ENCODE peak calls at places on chromosomes 6 and 20, in five cellular contexts. X, L, P, F and G are unnamed samples.

GRCh38 chr6:152893187-152893586 is 89.7 kb downstream of the FBXO5 start:
- DNase-seq in L (no peak), F (no peak), P (no peak), X (no peak), G (no peak)

GRCh38 chr6:131861356-131861755 is 53.5 kb downstream of the ENPP1 start:
- DNase-seq in F (no peak), L (no peak), P (no peak), X (no peak), G (no peak)

GRCh38 chr20:50567860-50568548 is 57.8 kb downstream of the PTPN1 start:
- DNase-seq in L (no peak), X (no peak), F (no peak), P (no peak), G (no peak)

GRCh38 chr20:58135441-58136170 is 92.8 kb downstream of the ANKRD60 start:
- DNase-seq in P (no peak), F (no peak), X (no peak), L (no peak), G (no peak)

GRCh38 chr6:33298773-33299236 is at the start of gene RGL2:
- DNase-seq in F (peak; percentile 38), L (peak; percentile 91), X (peak; percentile 78), P (peak; percentile 63), G (peak; percentile 76)

GRCh38 chr20:4813839-4814695 is 92.4 kb downstream of the PRND start:
- DNase-seq in F (no peak), P (no peak), L (no peak), X (no peak), G (peak; percentile 94)

GRCh38 chr6:2485116-2485515 is 239.7 kb upstream of the GMDS start:
- DNase-seq in X (no peak), L (no peak), F (no peak), P (no peak), G (no peak)

GRCh38 chr6:44452725-44453124 is 65.2 kb downstream of the CDC5L start:
- DNase-seq in F (no peak), P (no peak), L (no peak), X (no peak), G (no peak)

GRCh38 chr20:50066161-50066834 is 46.7 kb downstream of the UBE2V1 start:
- DNase-seq in P (no peak), X (no peak), F (no peak), L (no peak), G (no peak)

GRCh38 chr20:52565614-52566013 is 374.0 kb upstream of the ZFP64 start:
- DNase-seq in F (no peak), X (no peak), L (no peak), P (no peak), G (no peak)

GRCh38 chr6:157535354-157536217 is 154.6 kb downstream of the ZDHHC14 start:
- DNase-seq in X (peak; percentile 51), L (no peak), P (no peak), F (no peak), G (peak; percentile 84)

GRCh38 chr6:34412054-34412453 is 13.8 kb downstream of the RPS10 start:
- DNase-seq in X (no peak), L (no peak), F (no peak), P (no peak), G (no peak)

GRCh38 chr20:62316331-62317166 is 13.8 kb downstream of the ADRM1 start:
- DNase-seq in L (no peak), P (no peak), F (no peak), X (no peak), G (no peak)

GRCh38 chr6:37516076-37516919 is 16.6 kb upstream of the CCDC167 start:
- DNase-seq in P (peak; percentile 26), L (peak; percentile 64), X (peak; percentile 64), F (peak; percentile 86), G (peak; percentile 86)

GRCh38 chr6:121823437-121823851 is 388.0 kb downstream of the GJA1 start:
- DNase-seq in F (no peak), L (no peak), P (peak; percentile 45), X (no peak), G (no peak)

GRCh38 chr20:62305765-62306431 is 3.1 kb downstream of the ADRM1 start:
- DNase-seq in X (no peak), P (no peak), F (no peak), L (no peak), G (no peak)

GRCh38 chr6:227074-227782 is 65.1 kb upstream of the DUSP22 start:
- DNase-seq in L (no peak), P (no peak), X (peak; percentile 76), F (no peak), G (peak; percentile 94)

GRCh38 chr6:115271001-115271400 is 789.7 kb downstream of the FRK start:
- DNase-seq in F (no peak), L (no peak), P (no peak), X (no peak), G (no peak)

GRCh38 chr6:30880563-30881252 is 3.6 kb upstream of the DDR1 start:
- DNase-seq in X (no peak), P (peak; percentile 44), F (no peak), L (no peak), G (no peak)

GRCh38 chr20:41249781-41250281 is 67.7 kb downstream of the ZHX3 start:
- DNase-seq in L (no peak), P (peak; percentile 22), F (peak; percentile 21), X (peak; percentile 21), G (peak; percentile 35)

GRCh38 chr20:3101737-3102574 is 17.4 kb upstream of the AVP start:
- DNase-seq in L (no peak), X (peak; percentile 44), P (no peak), F (no peak), G (peak; percentile 57)

GRCh38 chr20:44222969-44223368 is 12.4 kb upstream of the OSER1 start:
- DNase-seq in L (no peak), X (no peak), F (no peak), P (peak; percentile 35), G (no peak)

GRCh38 chr6:87514831-87515230 is 42.1 kb downstream of the SLC35A1 start:
- DNase-seq in L (no peak), P (no peak), X (no peak), F (no peak), G (no peak)

GRCh38 chr6:138987299-138987642 is 782 bp downstream of the REPS1 start:
- DNase-seq in X (no peak), P (no peak), L (peak; percentile 48), F (peak; percentile 28), G (peak; percentile 7)

GRCh38 chr20:45701873-45702272 is at the start of gene WFDC13:
- DNase-seq in F (no peak), L (no peak), X (no peak), P (no peak), G (no peak)

GRCh38 chr20:39660251-39660650 is 698.1 kb downstream of the DHX35 start:
- DNase-seq in X (no peak), L (no peak), F (no peak), P (no peak), G (no peak)

GRCh38 chr6:109292420-109292819 is 89.8 kb downstream of the CD164 start:
- DNase-seq in X (no peak), F (no peak), P (no peak), L (no peak), G (no peak)

GRCh38 chr6:108947114-108947854 is 99.1 kb downstream of the ARMC2 start:
- DNase-seq in X (no peak), L (no peak), P (no peak), F (peak; percentile 58), G (no peak)

DNA sequence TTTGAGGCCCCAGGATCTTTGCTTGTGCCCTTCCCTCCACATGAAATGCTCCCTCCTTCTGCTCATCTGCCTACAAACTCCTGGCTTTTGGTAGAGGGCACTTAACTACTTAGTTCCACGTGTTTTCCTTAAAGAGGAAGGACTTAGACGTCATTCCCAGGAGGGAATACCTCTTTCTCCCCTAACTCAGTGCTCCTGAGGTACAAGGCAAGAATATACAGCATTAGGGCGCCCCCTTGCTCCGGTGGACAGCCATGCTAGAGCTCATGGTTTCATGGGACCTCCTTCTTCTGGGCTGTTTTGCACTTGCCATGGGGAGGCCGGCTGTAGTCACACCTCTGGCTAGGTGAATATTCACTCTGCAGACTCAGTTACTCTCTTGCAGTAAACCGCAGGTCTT is 93.8 kb upstream of the LY86 start:
- DNase-seq in X (no peak), P (peak; percentile 70), F (peak; percentile 40), L (peak; percentile 59), G (peak; percentile 76)
- TF ChIP-seq CTCF in X (peak; percentile 77), P (no peak), F (peak; percentile 52), L (peak; percentile 69), G (peak; percentile 63)

GRCh38 chr6:166162599-166163342 is 4.9 kb downstream of the TBXT start:
- DNase-seq in L (no peak), F (no peak), X (no peak), P (no peak), G (peak; percentile 49)

GRCh38 chr6:166156942-166157341 is 10.7 kb downstream of the TBXT start:
- DNase-seq in L (no peak), F (no peak), P (no peak), X (no peak), G (no peak)

GRCh38 chr6:166152660-166153059 is 15.0 kb downstream of the TBXT start:
- DNase-seq in X (no peak), P (no peak), F (no peak), L (no peak), G (no peak)

DNA sequence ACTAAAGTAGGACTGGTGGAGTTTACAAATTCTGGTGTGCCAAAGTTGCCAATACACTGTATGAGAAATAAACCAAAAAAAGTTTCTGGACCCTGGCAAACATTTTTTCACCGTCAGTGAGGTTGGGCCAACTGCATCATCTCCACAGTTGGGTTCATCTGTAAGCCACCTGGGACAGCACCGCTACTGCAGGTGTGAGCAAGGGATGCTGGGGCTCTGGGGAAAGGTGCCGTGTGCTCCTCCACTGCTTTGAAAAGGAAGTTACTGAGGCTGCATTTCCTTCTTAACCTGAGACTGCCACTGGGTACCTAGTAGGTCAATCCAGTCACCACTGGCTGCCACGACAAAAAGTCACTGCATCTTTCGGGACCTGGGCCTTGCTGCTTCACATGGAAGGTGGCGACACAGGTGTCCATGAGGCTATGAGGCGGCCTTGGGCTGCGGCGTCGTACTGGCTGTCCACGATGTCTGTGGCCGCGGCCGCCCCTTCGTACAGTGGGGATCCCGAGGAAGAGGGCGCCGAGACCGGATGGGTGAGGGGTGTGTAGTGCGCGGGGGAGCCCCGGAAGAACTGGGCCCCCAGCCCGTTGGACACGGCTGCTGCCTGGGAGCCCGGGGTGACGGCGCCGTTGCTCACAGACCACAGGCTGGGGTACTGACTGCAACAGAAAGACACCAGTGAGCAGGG is 9.6 kb downstream of the TBXT start:
- DNase-seq in L (no peak), X (no peak), F (no peak), P (no peak), G (no peak)
- H3K4me3 ChIP-seq in L (no peak overlapping the region), X (no peak overlapping the region), F (no peak overlapping the region), P (no peak overlapping the region), G (no peak overlapping the region)

GRCh38 chr20:15265910-15266309 is 928.5 kb upstream of the FLRT3 start:
- DNase-seq in F (no peak), L (no peak), P (no peak), X (no peak), G (peak; percentile 10)
- TF ChIP-seq CTCF in F (no peak), L (no peak), P (no peak), X (no peak), G (no peak)

GRCh38 chr20:34871320-34871926 is 1.2 kb downstream of the GGT7 start:
- DNase-seq in F (no peak), L (no peak), P (no peak), X (no peak), G (no peak)

GRCh38 chr20:34872604-34873224 is at the start of gene GGT7:
- DNase-seq in L (peak; percentile 89), F (peak; percentile 89), X (peak; percentile 86), P (peak; percentile 86), G (peak; percentile 86)

GRCh38 chr20:34873583-34874093 is 982 bp upstream of the GGT7 start:
- DNase-seq in X (no peak), F (no peak), L (no peak), P (no peak), G (no peak)

GRCh38 chr20:34874094-34874654 is 1.5 kb upstream of the GGT7 start:
- DNase-seq in P (peak; percentile 88), L (peak; percentile 65), X (no peak), F (peak; percentile 82), G (peak; percentile 76)

GRCh38 chr20:34871966-34872603 is 571 bp downstream of the GGT7 start:
- DNase-seq in L (no peak), F (no peak), P (no peak), X (no peak), G (no peak)
- H3K4me3 ChIP-seq in L (peak overlapping the region; percentile 82), F (peak overlapping the region; percentile 80), P (peak overlapping the region; percentile 69), X (peak overlapping the region; percentile 58), G (peak overlapping the region; percentile 52)